ENCODE peak calls at places on chromosome 4, in ten cellular contexts. D is ovary, J is transverse colon, Z is sigmoid colon, U is tibial nerve, E is stomach, G is SK-N-SH, W is esophagus muscularis mucosa, Y is H1, H is upper lobe of left lung. F is an unnamed sample.

GRCh38 chr4:148634476-148634875 is 192.3 kb upstream of the NR3C2 start:
- DNase-seq in J (no peak), Y (no peak), U (no peak), G (no peak), H (no peak), E (no peak), Z (no peak), W (no peak), D (no peak), F (no peak)

GRCh38 chr4:177596035-177596434 is 153.8 kb upstream of the AGA start:
- DNase-seq in G (peak; percentile 6), Y (peak; percentile 25), U (no peak), D (no peak), W (no peak), J (no peak), E (no peak), H (no peak), Z (no peak), F (no peak)

GRCh38 chr4:23957465-23957864 is 67.6 kb upstream of the PPARGC1A start:
- DNase-seq in E (no peak), D (no peak), G (no peak), Z (no peak), J (no peak), U (no peak), W (no peak), Y (no peak), H (no peak), F (no peak)

GRCh38 chr4:153364061-153364460 is 19.6 kb downstream of the MND1 start:
- DNase-seq in G (no peak), E (no peak), J (no peak), H (no peak), W (no peak), Z (no peak), U (no peak), D (no peak), Y (no peak), F (no peak)

GRCh38 chr4:144300616-144301015 is 160.1 kb upstream of the GYPA start:
- DNase-seq in J (no peak), Y (no peak), U (no peak), G (no peak), Z (no peak), H (no peak), E (no peak), D (no peak), W (no peak), F (no peak)

GRCh38 chr4:70958681-70959080 is 34.8 kb upstream of the DCK start:
- DNase-seq in W (no peak), Y (no peak), E (no peak), G (no peak), H (no peak), D (no peak), J (no peak), Z (no peak), U (no peak), F (no peak)

GRCh38 chr4:3803946-3804345 is 37.8 kb downstream of the ADRA2C start:
- DNase-seq in H (no peak), Y (no peak), U (no peak), G (no peak), J (no peak), Z (no peak), E (no peak), W (no peak), D (no peak), F (no peak)

GRCh38 chr4:40194602-40195161 is 2.1 kb upstream of the RHOH start:
- DNase-seq in U (no peak), H (no peak), D (no peak), Z (no peak), E (no peak), J (peak; percentile 46), Y (no peak), G (peak; percentile 23), W (no peak), F (no peak)

GRCh38 chr4:134216436-134216835 is 14.8 kb upstream of the PABPC4L start:
- DNase-seq in W (no peak), H (no peak), U (no peak), Y (no peak), J (no peak), G (no peak), Z (no peak), E (no peak), D (no peak), F (no peak)

GRCh38 chr4:22483551-22483981 is 32.3 kb downstream of the ADGRA3 start:
- DNase-seq in H (no peak), Y (no peak), U (no peak), D (no peak), G (no peak), E (no peak), W (no peak), J (no peak), Z (no peak), F (no peak)

GRCh38 chr4:155809835-155810234 is 51.0 kb downstream of the GUCY1B1 start:
- DNase-seq in G (peak; percentile 41), D (no peak), U (no peak), H (no peak), E (no peak), Y (no peak), J (no peak), Z (no peak), W (no peak), F (no peak)

GRCh38 chr4:127622923-127623754 is 9.6 kb upstream of the INTU start:
- DNase-seq in H (no peak), Z (no peak), W (no peak), U (no peak), D (peak; percentile 16), G (peak; percentile 82), Y (no peak), J (peak; percentile 13), E (no peak), F (no peak)

GRCh38 chr4:127618427-127618826 is 14.3 kb upstream of the INTU start:
- DNase-seq in D (no peak), U (no peak), Y (no peak), W (no peak), H (no peak), Z (no peak), J (no peak), E (no peak), G (no peak), F (no peak)

GRCh38 chr4:127624176-127624575 is 8.6 kb upstream of the INTU start:
- DNase-seq in J (no peak), Z (no peak), G (no peak), H (no peak), W (no peak), Y (no peak), D (no peak), U (no peak), E (no peak), F (no peak)

GRCh38 chr4:127622621-127622922 is 10.2 kb upstream of the INTU start:
- DNase-seq in J (no peak), G (no peak), Y (peak; percentile 38), W (no peak), E (no peak), D (no peak), H (peak; percentile 38), Z (no peak), U (no peak), F (no peak)

GRCh38 chr4:127623755-127624087 is 9.0 kb upstream of the INTU start:
- DNase-seq in J (no peak), Z (no peak), W (no peak), G (no peak), D (peak; percentile 16), H (no peak), E (no peak), U (no peak), Y (no peak), F (no peak)
- H3K4me3 ChIP-seq in J (peak overlapping the region; percentile 33), Z (peak overlapping the region; percentile 42), W (peak overlapping the region; percentile 73), G (no peak overlapping the region), D (peak overlapping the region; percentile 41), H (peak overlapping the region; percentile 57), E (peak overlapping the region; percentile 53), U (peak overlapping the region; percentile 64), Y (peak overlapping the region; percentile 74), F (peak overlapping the region; percentile 57)

GRCh38 chr4:113222006-113222405 is 172.6 kb downstream of the ANK2 start:
- DNase-seq in D (no peak), H (no peak), J (no peak), U (no peak), W (no peak), Z (no peak), G (no peak), Y (no peak), E (no peak), F (no peak)
- TF ChIP-seq EP300 in D (no peak), H (no peak), J (no peak), U (no peak), W (no peak), Z (no peak), G (no peak), Y (no peak), E (no peak), F (no peak)

GRCh38 chr4:915595-915994 is 16.5 kb downstream of the GAK start:
- DNase-seq in Z (peak; percentile 56), E (no peak), W (no peak), G (no peak), H (peak; percentile 29), U (no peak), J (no peak), D (no peak), Y (no peak), F (no peak)
- H3K4me3 ChIP-seq in Z (no peak overlapping the region), E (no peak overlapping the region), W (no peak overlapping the region), G (no peak overlapping the region), H (peak overlapping the region; percentile 17), U (peak overlapping the region; percentile 12), J (no peak overlapping the region), D (peak overlapping the region; percentile 18), Y (no peak overlapping the region), F (no peak overlapping the region)

GRCh38 chr4:100576570-100576969 is 58.7 kb upstream of the EMCN start:
- DNase-seq in J (no peak), Y (no peak), W (no peak), E (no peak), H (no peak), U (no peak), G (no peak), D (no peak), Z (no peak), F (no peak)
- TF ChIP-seq EP300 in J (no peak), Y (no peak), W (no peak), E (no peak), H (no peak), U (no peak), G (no peak), D (no peak), Z (no peak), F (no peak)

GRCh38 chr4:46994007-46994405 is 625 bp upstream of the GABRA4 start:
- DNase-seq in D (no peak), J (no peak), U (no peak), G (no peak), W (no peak), Y (no peak), Z (no peak), H (no peak), E (no peak), F (no peak)

GRCh38 chr4:46992338-46992737 is 1.0 kb downstream of the GABRA4 start:
- DNase-seq in J (no peak), G (no peak), W (no peak), D (no peak), E (no peak), Y (no peak), Z (no peak), H (no peak), U (no peak), F (no peak)

GRCh38 chr4:46993075-46994006 is at the start of gene GABRA4:
- DNase-seq in H (no peak), U (no peak), E (no peak), G (no peak), D (no peak), W (no peak), J (no peak), Z (no peak), Y (no peak), F (no peak)
- H3K4me3 ChIP-seq in H (peak within 1 kb of the TSS; percentile 16), U (peak within 1 kb of the TSS; percentile 37), E (peak within 1 kb of the TSS; percentile 26), G (no peak within 1 kb of the TSS), D (no peak within 1 kb of the TSS), W (peak within 1 kb of the TSS; percentile 41), J (peak within 1 kb of the TSS; percentile 1), Z (no peak within 1 kb of the TSS), Y (peak within 1 kb of the TSS; percentile 86), F (peak within 1 kb of the TSS; percentile 43)

F was measured in suprapubic skin.